ENCODE peak calls at places on chromosomes 13 and 19, in ten cellular contexts. Z is Peyer's patch, C is sigmoid colon, W is esophagus muscularis mucosa, H is tibial nerve, I is uterus, X is testis, S is spleen, O is H54, L is endothelial cell of umbilical vein. R is an unnamed sample.

GRCh38 chr19:56137405-56137804 is 3.7 kb upstream of the ZNF444 start:
- DNase-seq in Z (no peak), C (no peak), W (no peak), H (no peak), I (no peak), X (no peak), S (no peak), O (no peak), L (peak), R (no peak)

GRCh38 chr13:49791214-49791752 is 1.2 kb downstream of the KPNA3 start:
- DNase-seq in Z (no peak), C (no peak), W (no peak), H (no peak), I (no peak), X (peak), S (no peak), O (no peak), L (peak), R (peak)

GRCh38 chr19:30690935-30691505 is 318.8 kb downstream of the ZNF536 start:
- DNase-seq in Z (no peak), C (peak), W (no peak), H (no peak), I (no peak), X (no peak), S (no peak), O (no peak), L (no peak), R (no peak)

GRCh38 chr19:2926341-2927031 is 18.3 kb downstream of the ZNF77 start:
- DNase-seq in Z (no peak), C (no peak), W (no peak), H (no peak), I (no peak), X (peak), S (no peak), O (no peak), L (no peak), R (no peak)

GRCh38 chr19:5679289-5680082 is 830 bp downstream of the MICOS13 start:
- DNase-seq in Z (no peak), C (peak), W (no peak), H (no peak), I (no peak), X (no peak), S (peak), O (no peak), L (no peak), R (no peak)

GRCh38 chr19:5785423-5785822 is 877 bp upstream of the PRR22 start:
- DNase-seq in Z (no peak), C (peak), W (no peak), H (no peak), I (no peak), X (no peak), S (no peak), O (no peak), L (no peak), R (no peak)

GRCh38 chr13:66344770-66345367 is 885.3 kb downstream of the PCDH9 start:
- DNase-seq in Z (no peak), C (no peak), W (no peak), H (no peak), I (no peak), X (no peak), S (no peak), O (no peak), L (no peak), R (no peak)

GRCh38 chr13:114248011-114248410 is 13.3 kb downstream of the CDC16 start:
- DNase-seq in Z (no peak), C (no peak), W (no peak), H (no peak), I (no peak), X (no peak), S (no peak), O (no peak), L (no peak), R (no peak)

GRCh38 chr19:50679177-50680125 is 30.2 kb downstream of the C19orf81 start:
- DNase-seq in Z (peak), C (peak), W (peak), H (peak), I (peak), X (peak), S (peak), O (peak), L (peak), R (peak)
- TF ChIP-seq POLR2A in Z (no peak), C (no peak), W (no peak), H (no peak), I (no peak), X (no peak), S (no peak), O (no peak), L (no peak), R (no peak)

DNA sequence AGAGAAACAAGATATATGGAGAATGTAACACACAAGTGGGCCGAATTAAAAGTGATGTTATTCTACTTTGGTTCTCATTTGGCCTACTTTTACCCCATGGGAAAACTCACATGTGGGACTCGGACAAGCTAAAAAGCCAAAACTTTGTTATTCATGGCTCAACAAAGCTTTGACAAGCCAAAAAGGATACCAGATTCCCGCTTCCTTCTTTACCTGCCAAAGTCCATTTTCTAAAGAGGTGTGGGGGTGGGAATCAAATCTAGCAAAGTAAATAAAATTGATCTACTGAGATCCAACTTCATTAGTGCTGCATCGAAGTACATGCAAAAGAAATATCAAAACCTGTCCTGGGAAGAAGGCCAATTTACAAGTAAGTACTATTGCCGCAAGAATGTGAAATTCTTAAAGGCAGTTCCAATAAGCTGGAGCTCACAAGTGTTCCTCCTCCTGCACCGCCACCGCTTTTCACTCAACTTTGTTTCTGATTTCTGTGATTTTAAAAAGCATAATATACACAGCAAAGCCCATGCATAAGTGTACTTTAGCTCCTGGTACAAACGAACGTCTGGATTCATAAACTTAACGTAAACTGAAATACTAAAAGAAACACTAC is 1.1 kb downstream of the LNX2 start:
- DNase-seq in Z (no peak), C (no peak), W (no peak), H (no peak), I (no peak), X (no peak), S (no peak), O (no peak), L (peak), R (no peak)
- TF ChIP-seq POLR2A in Z (no peak), C (no peak), W (no peak), H (no peak), I (no peak), X (no peak), S (no peak), O (no peak), L (no peak), R (no peak)

DNA sequence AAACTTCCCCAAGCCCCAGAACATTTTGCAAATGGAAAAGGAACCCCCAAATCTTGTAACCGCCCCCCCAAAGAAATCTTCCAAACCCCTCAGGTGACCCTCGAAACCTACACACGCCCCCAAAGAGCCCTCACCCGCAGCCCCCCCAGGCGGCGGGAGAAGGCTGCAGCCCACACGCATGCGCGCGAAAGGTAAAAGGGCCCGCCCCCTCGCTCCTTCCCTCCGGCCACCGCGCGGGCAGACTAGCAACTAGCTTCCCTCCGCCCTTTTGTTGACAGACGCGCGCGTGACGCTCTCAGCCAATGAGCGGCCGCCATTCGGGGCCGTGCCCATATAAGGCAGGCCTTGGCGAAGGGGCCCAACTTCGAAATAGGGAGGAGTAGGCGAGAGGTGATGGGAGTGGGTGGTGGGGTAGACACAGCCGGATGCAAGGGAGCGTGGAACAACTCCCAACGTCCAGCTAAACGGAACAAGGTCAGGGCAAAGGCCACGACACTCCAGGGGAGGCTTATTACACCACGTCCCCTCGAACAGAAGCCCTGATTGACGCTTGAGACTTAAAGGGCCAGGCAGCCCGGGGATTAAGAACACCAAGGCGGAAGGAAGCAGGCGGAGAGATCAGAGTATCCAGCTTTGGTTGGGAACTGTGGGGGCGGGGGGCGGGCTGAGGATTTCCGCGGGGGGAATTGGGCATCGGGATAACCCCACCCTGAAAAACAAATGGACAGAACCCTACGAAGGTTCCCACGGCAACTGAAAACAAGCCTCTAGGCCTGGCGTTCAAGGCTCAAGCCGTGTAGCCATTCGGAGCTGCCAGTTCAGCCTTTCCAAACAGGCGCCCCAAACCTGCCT is 13.3 kb downstream of the FBXO46 start:
- DNase-seq in Z (peak), C (peak), W (peak), H (peak), I (peak), X (peak), S (peak), O (peak), L (peak), R (peak)
- TF ChIP-seq POLR2A in Z (no peak), C (peak), W (peak), H (peak), I (peak), X (no peak), S (no peak), O (peak), L (no peak), R (peak)

GRCh38 chr19:35155441-35155840 is 906 bp downstream of the FXYD5 start:
- DNase-seq in Z (peak), C (no peak), W (no peak), H (no peak), I (no peak), X (no peak), S (no peak), O (no peak), L (no peak), R (no peak)

GRCh38 chr19:35156673-35157014 is 2.1 kb downstream of the FXYD5 start:
- DNase-seq in Z (no peak), C (no peak), W (no peak), H (no peak), I (no peak), X (no peak), S (no peak), O (no peak), L (no peak), R (no peak)

GRCh38 chr19:35153701-35154534 is 617 bp upstream of the FXYD5 start:
- DNase-seq in Z (peak), C (peak), W (no peak), H (no peak), I (no peak), X (no peak), S (peak), O (no peak), L (peak), R (peak)

GRCh38 chr19:35155981-35156672 is 1.6 kb downstream of the FXYD5 start:
- DNase-seq in Z (no peak), C (no peak), W (no peak), H (no peak), I (no peak), X (no peak), S (no peak), O (no peak), L (no peak), R (no peak)

GRCh38 chr19:35154535-35155406 is at the start of gene FXYD5:
- DNase-seq in Z (peak), C (peak), W (no peak), H (no peak), I (peak), X (no peak), S (peak), O (peak), L (peak), R (peak)
- TF ChIP-seq POLR2A in Z (no peak), C (no peak), W (peak), H (peak), I (peak), X (no peak), S (no peak), O (peak), L (peak), R (no peak)

GRCh38 chr13:93244918-93245280 is 18.3 kb downstream of the GPC6 start:
- DNase-seq in Z (no peak), C (no peak), W (no peak), H (no peak), I (no peak), X (no peak), S (no peak), O (no peak), L (no peak), R (no peak)

GRCh38 chr13:93246069-93246468 is 19.5 kb downstream of the GPC6 start:
- DNase-seq in Z (no peak), C (no peak), W (no peak), H (no peak), I (no peak), X (no peak), S (no peak), O (no peak), L (no peak), R (no peak)

GRCh38 chr13:93248627-93249047 is 22.0 kb downstream of the GPC6 start:
- DNase-seq in Z (no peak), C (no peak), W (no peak), H (no peak), I (no peak), X (no peak), S (no peak), O (peak), L (no peak), R (no peak)

GRCh38 chr13:93249918-93250306 is 23.3 kb downstream of the GPC6 start:
- DNase-seq in Z (no peak), C (no peak), W (no peak), H (no peak), I (no peak), X (no peak), S (no peak), O (no peak), L (no peak), R (no peak)

DNA sequence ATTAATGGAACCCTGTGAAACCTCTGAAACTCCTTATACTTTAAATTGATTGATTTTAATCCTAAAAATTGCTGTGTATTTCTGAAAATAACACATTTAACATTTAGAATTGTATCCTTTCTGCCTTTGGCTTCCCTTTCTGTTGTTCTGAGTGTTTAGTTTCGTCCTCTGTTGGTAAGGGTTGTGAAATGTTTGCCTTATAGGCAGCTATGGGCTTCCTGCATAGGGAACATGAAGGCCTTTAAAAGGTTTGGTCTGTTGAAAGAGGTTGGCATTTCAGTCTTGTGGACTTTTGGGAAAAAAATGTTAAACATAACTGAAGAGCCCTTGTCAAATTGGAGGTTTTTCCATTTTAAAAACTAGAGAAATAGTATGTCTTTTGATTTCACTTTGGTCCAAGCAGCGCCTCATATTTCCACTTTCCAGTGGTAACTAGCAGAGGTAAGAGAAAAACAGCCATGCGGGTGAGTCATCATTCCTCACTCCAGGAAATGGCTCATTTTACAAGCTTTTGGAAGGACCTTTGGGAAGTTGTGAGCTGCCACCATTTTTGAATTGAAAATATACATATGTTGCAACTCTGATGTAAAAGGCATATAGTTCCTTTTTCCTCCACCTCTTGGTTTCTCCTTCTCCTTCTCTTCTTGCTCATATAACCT is 22.8 kb downstream of the GPC6 start:
- DNase-seq in Z (no peak), C (no peak), W (no peak), H (no peak), I (no peak), X (no peak), S (no peak), O (peak), L (no peak), R (no peak)
- TF ChIP-seq POLR2A in Z (no peak), C (no peak), W (no peak), H (no peak), I (no peak), X (no peak), S (no peak), O (no peak), L (no peak), R (no peak)

GRCh38 chr13:47997384-47997783 is 3.7 kb downstream of the SUCLA2 start:
- DNase-seq in Z (no peak), C (no peak), W (no peak), H (no peak), I (no peak), X (no peak), S (no peak), O (no peak), L (no peak), R (no peak)

GRCh38 chr13:48000559-48001126 is 430 bp downstream of the SUCLA2 start:
- DNase-seq in Z (peak), C (peak), W (no peak), H (no peak), I (no peak), X (no peak), S (no peak), O (peak), L (peak), R (peak)

GRCh38 chr13:48004201-48004600 is 3.1 kb upstream of the SUCLA2 start:
- DNase-seq in Z (no peak), C (no peak), W (no peak), H (no peak), I (no peak), X (no peak), S (no peak), O (no peak), L (no peak), R (no peak)

GRCh38 chr13:47999973-48000372 is 1.1 kb downstream of the SUCLA2 start:
- DNase-seq in Z (no peak), C (no peak), W (no peak), H (no peak), I (no peak), X (no peak), S (no peak), O (no peak), L (no peak), R (no peak)

GRCh38 chr13:48001127-48001881 is at the start of gene SUCLA2:
- DNase-seq in Z (peak), C (peak), W (peak), H (peak), I (peak), X (peak), S (peak), O (peak), L (peak), R (peak)
- TF ChIP-seq POLR2A in Z (peak), C (no peak), W (no peak), H (peak), I (peak), X (no peak), S (no peak), O (peak), L (peak), R (peak)

DNA sequence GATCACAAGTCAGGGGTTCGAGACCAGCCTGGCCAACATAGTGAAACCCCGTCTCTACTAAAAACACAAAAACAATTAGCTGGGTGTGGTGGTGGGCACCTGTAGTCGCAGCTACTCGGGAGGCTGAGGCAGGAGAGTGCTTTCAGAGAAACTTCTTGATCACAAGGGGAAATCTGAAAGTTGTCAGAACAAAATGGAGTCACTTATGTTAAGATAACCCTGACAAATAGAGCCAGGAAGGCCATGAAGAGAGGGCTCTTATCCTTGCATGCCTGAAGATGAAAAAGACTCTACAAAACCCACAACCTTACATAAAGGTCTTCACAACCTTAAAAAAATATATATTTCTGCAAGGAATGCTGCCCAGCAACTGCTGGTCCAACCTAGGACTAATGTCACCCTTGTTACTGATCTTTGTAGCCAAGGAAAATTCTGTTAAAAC is 1.2 kb downstream of the CARD8 start:
- DNase-seq in Z (no peak), C (no peak), W (no peak), H (no peak), I (no peak), X (no peak), S (no peak), O (no peak), L (no peak), R (no peak)
- TF ChIP-seq POLR2A in Z (no peak), C (no peak), W (no peak), H (no peak), I (no peak), X (no peak), S (no peak), O (no peak), L (no peak), R (no peak)

GRCh38 chr19:49094505-49095482 is 9.5 kb downstream of the SNRNP70 start:
- DNase-seq in Z (no peak), C (no peak), W (no peak), H (no peak), I (no peak), X (peak), S (no peak), O (no peak), L (no peak), R (no peak)

GRCh38 chr19:49085868-49086232 is 599 bp downstream of the SNRNP70 start:
- DNase-seq in Z (no peak), C (no peak), W (no peak), H (no peak), I (no peak), X (no peak), S (no peak), O (no peak), L (no peak), R (no peak)

GRCh38 chr19:49086296-49086695 is 1.0 kb downstream of the SNRNP70 start:
- DNase-seq in Z (no peak), C (no peak), W (no peak), H (no peak), I (no peak), X (no peak), S (no peak), O (no peak), L (no peak), R (no peak)

GRCh38 chr19:49092686-49093085 is 7.4 kb downstream of the SNRNP70 start:
- DNase-seq in Z (no peak), C (no peak), W (no peak), H (no peak), I (no peak), X (no peak), S (no peak), O (no peak), L (no peak), R (no peak)

DNA sequence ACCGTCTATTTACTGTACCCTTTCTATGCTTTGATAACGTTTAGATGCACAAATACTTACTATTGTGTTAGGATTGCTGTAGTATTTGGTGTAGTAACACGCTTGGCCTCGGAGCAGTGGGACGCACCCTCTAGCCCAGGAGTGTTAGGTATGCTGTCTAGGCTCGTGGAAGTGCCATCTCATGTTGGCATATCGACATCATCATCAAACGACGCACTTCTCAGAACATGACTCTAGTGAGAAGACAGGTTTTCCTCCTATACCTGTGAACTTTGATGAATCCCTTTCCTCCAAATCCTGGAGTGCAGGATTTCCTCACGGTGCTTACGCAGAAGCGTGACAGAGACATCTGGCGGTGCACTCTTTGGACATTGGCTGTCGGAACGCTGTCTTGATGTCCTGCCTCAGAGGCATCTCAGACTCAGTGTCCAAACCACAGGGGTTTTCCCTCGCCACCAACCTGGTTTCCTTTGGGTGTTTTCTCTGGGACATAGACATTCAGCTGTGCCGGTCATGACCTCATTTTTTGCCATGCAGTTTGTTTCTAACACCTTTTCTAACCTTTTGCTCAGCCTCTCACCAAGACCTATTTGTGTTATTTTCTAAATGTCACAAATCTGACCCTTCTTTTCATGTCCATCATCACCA is 6.3 kb downstream of the SNRNP70 start:
- DNase-seq in Z (no peak), C (no peak), W (no peak), H (no peak), I (no peak), X (no peak), S (no peak), O (no peak), L (no peak), R (no peak)
- TF ChIP-seq POLR2A in Z (no peak), C (no peak), W (no peak), H (no peak), I (no peak), X (no peak), S (no peak), O (no peak), L (no peak), R (no peak)